ENCODE peak calls at places on chromosomes 13 and 19, in five cellular contexts. N is hepatocyte, R is fibroblast of lung, B is DND-41, K is mammary epithelial cell. T is an unnamed sample.

GRCh38 chr19:42233106-42233505 is 9.3 kb downstream of the GSK3A start:
- DNase-seq in N (no peak), R (no peak), B (no peak), K (no peak), T (no peak)

GRCh38 chr13:39506559-39507390 is 96.2 kb downstream of the LHFPL6 start:
- DNase-seq in N (no peak), R (peak), B (no peak), K (peak), T (no peak)

GRCh38 chr19:7428651-7429113 is 60.2 kb downstream of the PEX11G start:
- DNase-seq in N (no peak), R (no peak), B (no peak), K (no peak), T (no peak)

GRCh38 chr19:23802290-23802689 is 43.6 kb upstream of the ZNF681 start:
- DNase-seq in N (peak), R (no peak), B (no peak), K (no peak), T (no peak)

GRCh38 chr19:50568321-50569022 is at the start of gene LRRC4B:
- DNase-seq in N (peak), R (no peak), B (no peak), K (no peak), T (no peak)

GRCh38 chr13:90027409-90027808 is 1320.1 kb upstream of the MIR17HG start:
- DNase-seq in N (no peak), R (no peak), B (no peak), K (no peak), T (no peak)

GRCh38 chr19:41309225-41310030 is 544 bp upstream of the CCDC97 start:
- DNase-seq in N (no peak), R (peak), B (no peak), K (no peak), T (peak)

GRCh38 chr19:55075366-55075998 is at the start of gene EPS8L1:
- DNase-seq in N (peak), R (no peak), B (no peak), K (peak), T (no peak)

GRCh38 chr19:41844601-41845000 is at the start of gene LYPD4:
- DNase-seq in N (no peak), R (no peak), B (peak), K (no peak), T (no peak)

GRCh38 chr19:57708641-57709354 is at the start of gene ZNF154:
- DNase-seq in N (peak), R (peak), B (peak), K (no peak), T (peak)

GRCh38 chr13:23146811-23147245 is 34.0 kb upstream of the SGCG start:
- DNase-seq in N (no peak), R (peak), B (no peak), K (no peak), T (peak)

GRCh38 chr19:52735734-52736133 is 890 bp upstream of the ZNF611 start:
- DNase-seq in N (peak), R (no peak), B (peak), K (peak), T (peak)

GRCh38 chr19:43425567-43426392 is 11.1 kb downstream of the TEX101 start:
- DNase-seq in N (peak), R (peak), B (no peak), K (peak), T (peak)

GRCh38 chr13:113275387-113275786 is 21.7 kb upstream of the LAMP1 start:
- DNase-seq in N (peak), R (peak), B (peak), K (peak), T (peak)
- H3K27ac ChIP-seq in N (peak), R (no peak), B (no peak), K (no peak), T (no peak)

DNA sequence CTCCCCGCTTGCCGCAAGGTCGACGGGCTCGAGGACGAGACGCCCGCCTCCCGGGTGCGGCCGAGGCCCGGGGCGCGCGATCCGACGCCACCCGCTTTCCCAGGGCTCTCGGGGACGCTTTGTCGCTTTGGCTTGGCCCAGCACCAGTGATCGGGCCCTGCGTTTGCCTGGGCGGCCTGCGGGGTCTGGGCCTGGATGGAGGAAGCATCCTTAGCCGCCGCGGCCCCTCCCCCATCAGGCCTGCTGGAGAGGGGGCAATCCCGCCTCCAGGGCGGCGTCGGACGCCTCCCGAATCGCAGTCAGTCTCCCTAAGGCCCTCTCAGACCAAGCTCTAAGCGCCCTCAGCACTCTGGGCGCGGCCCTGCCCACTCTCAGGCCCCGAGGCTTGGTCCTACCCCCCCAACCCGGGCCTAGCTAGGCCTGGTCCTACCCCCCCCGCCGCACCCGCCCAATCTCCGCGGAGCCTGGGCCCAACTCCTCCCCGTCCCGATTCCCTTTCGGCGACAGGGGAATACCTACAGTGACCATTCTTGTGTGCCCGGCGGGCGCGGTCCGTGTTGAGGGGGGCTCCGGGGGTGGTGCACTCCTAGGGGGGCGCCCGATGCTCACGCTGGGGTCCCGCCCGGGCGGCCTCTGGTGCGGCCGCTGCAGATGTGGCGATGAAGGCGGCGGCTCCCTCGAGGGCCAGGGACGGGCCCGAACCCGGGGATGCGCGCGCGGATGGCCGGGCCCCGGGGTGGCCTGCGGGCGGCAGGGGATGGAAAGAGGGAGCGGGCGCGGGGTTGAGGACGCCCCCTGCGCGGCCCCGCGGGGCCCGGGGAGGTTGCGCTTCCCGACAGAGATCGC is 542 bp downstream of the ELAVL3 start:
- DNase-seq in N (no peak), R (no peak), B (no peak), K (no peak), T (no peak)
- TF ChIP-seq EZH2 in N (peak), R (peak), B (no peak), K (peak), T (no peak)

GRCh38 chr13:100827489-100828000 is 152.9 kb upstream of the TMTC4 start:
- DNase-seq in N (no peak), R (no peak), B (no peak), K (no peak), T (no peak)
- H2AFZ ChIP-seq in N (no peak), R (no peak), B (no peak), K (no peak), T (no peak)

GRCh38 chr19:5205388-5205787 is 135.2 kb downstream of the PTPRS start:
- DNase-seq in N (no peak), R (no peak), B (no peak), K (no peak), T (no peak)
- H3K27ac ChIP-seq in N (no peak), R (no peak), B (no peak), K (no peak), T (no peak)

DNA sequence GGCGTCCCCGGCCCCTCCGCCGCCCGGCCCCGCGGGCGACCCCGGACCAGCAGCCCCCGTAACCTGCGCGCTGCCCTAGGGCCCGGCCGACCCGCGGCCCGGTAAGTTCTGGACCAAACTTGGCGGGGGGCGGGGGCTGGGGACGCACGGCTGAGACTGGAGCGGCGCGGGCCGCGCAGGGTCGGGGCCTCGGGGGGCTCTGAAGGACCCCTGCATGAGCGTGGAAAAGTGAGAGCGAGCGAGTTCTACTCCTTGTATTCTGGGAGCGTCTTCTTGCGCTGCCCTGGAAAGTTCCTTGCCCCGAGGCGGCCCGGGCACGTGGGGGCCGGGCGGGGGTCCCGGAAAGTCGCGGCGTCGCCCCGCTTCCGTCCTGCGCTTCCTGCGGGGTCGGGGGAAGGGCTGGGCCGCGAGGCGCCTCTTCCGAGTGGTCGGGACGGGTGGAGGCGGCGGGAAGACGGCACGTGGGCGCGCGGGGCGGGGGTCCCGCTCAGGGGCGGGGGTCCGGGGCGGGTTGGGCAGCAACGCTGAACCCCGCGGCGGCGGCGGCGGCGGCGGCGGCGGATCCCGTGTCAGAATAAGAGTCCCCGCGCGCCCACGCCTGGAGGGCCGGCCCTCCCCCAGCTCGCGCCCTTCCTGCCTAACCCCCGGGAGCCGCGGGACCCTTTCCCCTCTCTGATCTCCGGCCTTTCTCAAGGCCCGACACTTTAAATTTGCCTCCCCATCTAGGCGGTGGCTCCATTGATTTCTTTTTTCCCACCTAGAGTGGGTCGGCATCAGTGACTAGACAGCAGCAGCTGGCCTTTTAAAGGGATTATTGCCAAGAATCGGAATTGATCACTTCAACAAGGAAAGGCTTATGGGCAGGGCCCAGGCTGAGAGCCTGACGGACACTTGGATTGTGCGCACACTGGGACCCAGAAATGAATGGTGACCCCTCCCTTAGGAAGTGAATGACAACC is 723 bp downstream of the GATAD2A start:
- DNase-seq in N (peak), R (peak), B (peak), K (peak), T (peak)
- TF ChIP-seq EZH2 in N (no peak), R (no peak), B (no peak), K (no peak), T (no peak)

GRCh38 chr13:77696006-77696862 is 1.3 kb upstream of the SLAIN1 start:
- DNase-seq in N (peak), R (no peak), B (no peak), K (no peak), T (no peak)

GRCh38 chr13:77698211-77699058 is 948 bp downstream of the SLAIN1 start:
- DNase-seq in N (peak), R (peak), B (peak), K (no peak), T (peak)

GRCh38 chr13:77697208-77698103 is at the start of gene SLAIN1:
- DNase-seq in N (peak), R (peak), B (peak), K (no peak), T (peak)

GRCh38 chr13:77699059-77699680 is 1.7 kb downstream of the SLAIN1 start:
- DNase-seq in N (no peak), R (no peak), B (no peak), K (no peak), T (no peak)

GRCh38 chr13:77696863-77697207 is 652 bp upstream of the SLAIN1 start:
- DNase-seq in N (no peak), R (no peak), B (no peak), K (no peak), T (no peak)
- H2AFZ ChIP-seq in N (peak), R (no peak), B (peak), K (no peak), T (no peak)

DNA sequence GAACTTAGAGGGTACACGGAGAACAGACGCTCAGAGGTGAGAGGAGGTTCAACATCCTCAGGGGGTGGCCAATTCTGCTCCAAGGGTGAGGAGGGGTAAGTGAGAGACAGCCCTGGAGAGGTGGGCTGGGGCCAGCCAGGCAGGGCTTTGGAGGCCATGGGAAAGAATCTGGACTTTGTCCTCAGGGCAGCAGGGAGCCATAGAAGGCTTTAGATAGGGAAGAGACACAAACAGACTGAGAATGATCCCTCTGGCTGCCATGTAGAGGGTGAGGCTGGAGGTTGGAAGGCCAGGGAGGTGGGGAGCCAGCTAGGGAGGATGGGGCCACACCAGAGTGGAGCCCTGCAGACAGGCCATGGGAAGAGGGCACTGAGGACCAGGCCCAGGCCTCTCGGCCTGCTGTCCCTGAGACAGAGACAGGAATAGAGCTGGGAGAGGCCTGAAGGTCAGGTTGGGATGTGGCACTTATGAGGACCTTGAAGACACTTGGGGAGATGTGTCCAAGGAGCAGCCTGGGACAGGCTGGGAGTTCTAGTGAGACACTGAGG is 29.2 kb upstream of the CCNP start:
- DNase-seq in N (no peak), R (no peak), B (no peak), K (no peak), T (no peak)
- H3K27ac ChIP-seq in N (no peak), R (no peak), B (no peak), K (no peak), T (no peak)